ENCODE peak calls at places on chromosome 7, in nine cellular contexts. M is AG10803, L is IMR-90, Z is tibial nerve, T is heart left ventricle, U is retinal pigment epithelial cell, A is kidney epithelial cell, W is brain microvascular endothelial cell, G is colonic mucosa. N is an unnamed sample.

GRCh38 chr7:116836911-116837310 is 25.5 kb upstream of the CAPZA2 start:
- DNase-seq in M (no peak), L (no peak), Z (no peak), T (no peak), U (no peak), A (peak; percentile 9), W (no peak), G (no peak), N (no peak)

GRCh38 chr7:93453264-93453663 is 121.3 kb downstream of the CALCR start:
- DNase-seq in M (peak; percentile 5), L (no peak), Z (no peak), T (no peak), U (no peak), A (no peak), W (no peak), G (no peak), N (no peak)

GRCh38 chr7:151539055-151539714 is 19.5 kb upstream of the RHEB start:
- DNase-seq in M (no peak), L (peak; percentile 16), Z (no peak), T (peak; percentile 45), U (no peak), A (no peak), W (peak; percentile 28), G (no peak), N (no peak)

GRCh38 chr7:13801669-13802068 is 187.8 kb downstream of the ETV1 start:
- DNase-seq in M (no peak), L (peak; percentile 15), Z (no peak), T (no peak), U (no peak), A (no peak), W (no peak), G (no peak), N (no peak)

GRCh38 chr7:135368416-135369186 is 135.0 kb downstream of the STRA8 start:
- DNase-seq in M (no peak), L (no peak), Z (no peak), T (no peak), U (no peak), A (no peak), W (no peak), G (no peak), N (no peak)

GRCh38 chr7:94823952-94824351 is 83.4 kb upstream of the PPP1R9A start:
- DNase-seq in M (peak; percentile 40), L (peak; percentile 1), Z (no peak), T (no peak), U (no peak), A (peak; percentile 52), W (peak; percentile 49), G (no peak), N (no peak)

GRCh38 chr7:54687518-54688212 is 71.3 kb downstream of the SEC61G start:
- DNase-seq in M (no peak), L (no peak), Z (no peak), T (no peak), U (no peak), A (no peak), W (no peak), G (peak; percentile 40), N (no peak)

GRCh38 chr7:151844828-151845200 is 32.1 kb downstream of the PRKAG2 start:
- DNase-seq in M (no peak), L (no peak), Z (no peak), T (no peak), U (no peak), A (no peak), W (no peak), G (no peak), N (no peak)

GRCh38 chr7:98240961-98241673 is 10.9 kb downstream of the TECPR1 start:
- DNase-seq in M (peak; percentile 15), L (peak; percentile 28), Z (no peak), T (peak; percentile 56), U (no peak), A (no peak), W (peak; percentile 47), G (peak; percentile 40), N (no peak)

GRCh38 chr7:42691030-42691639 is 220.7 kb downstream of the C7orf25 start:
- DNase-seq in M (peak; percentile 71), L (peak; percentile 39), Z (no peak), T (no peak), U (peak; percentile 8), A (peak; percentile 19), W (peak; percentile 55), G (peak; percentile 27), N (no peak)

GRCh38 chr7:151232272-151233110 is at the start of gene CHPF2:
- DNase-seq in M (peak; percentile 85), L (peak; percentile 84), Z (peak; percentile 83), T (peak; percentile 96), U (no peak), A (peak; percentile 52), W (peak; percentile 87), G (peak; percentile 95), N (peak; percentile 56)

GRCh38 chr7:151720297-151720696 is 156.6 kb downstream of the PRKAG2 start:
- DNase-seq in M (no peak), L (no peak), Z (no peak), T (no peak), U (no peak), A (no peak), W (no peak), G (no peak), N (no peak)

GRCh38 chr7:75563171-75563570 is 71.1 kb downstream of the SPDYE5 start:
- DNase-seq in M (no peak), L (no peak), Z (no peak), T (no peak), U (no peak), A (no peak), W (no peak), G (no peak), N (no peak)

GRCh38 chr7:1336509-1336908 is 103.8 kb downstream of the UNCX start:
- DNase-seq in M (no peak), L (no peak), Z (no peak), T (no peak), U (no peak), A (no peak), W (no peak), G (no peak), N (no peak)

GRCh38 chr7:157293413-157293788 is 43.4 kb upstream of the DNAJB6 start:
- DNase-seq in M (no peak), L (no peak), Z (no peak), T (no peak), U (no peak), A (no peak), W (no peak), G (no peak), N (no peak)

GRCh38 chr7:95411036-95411435 is 14.9 kb upstream of the PON3 start:
- DNase-seq in M (no peak), L (peak; percentile 7), Z (no peak), T (no peak), U (no peak), A (no peak), W (peak; percentile 12), G (no peak), N (no peak)

GRCh38 chr7:31443457-31443856 is 70.4 kb upstream of the ITPRID1 start:
- DNase-seq in M (peak; percentile 42), L (peak; percentile 45), Z (no peak), T (no peak), U (no peak), A (peak; percentile 18), W (peak; percentile 12), G (no peak), N (no peak)

DNA sequence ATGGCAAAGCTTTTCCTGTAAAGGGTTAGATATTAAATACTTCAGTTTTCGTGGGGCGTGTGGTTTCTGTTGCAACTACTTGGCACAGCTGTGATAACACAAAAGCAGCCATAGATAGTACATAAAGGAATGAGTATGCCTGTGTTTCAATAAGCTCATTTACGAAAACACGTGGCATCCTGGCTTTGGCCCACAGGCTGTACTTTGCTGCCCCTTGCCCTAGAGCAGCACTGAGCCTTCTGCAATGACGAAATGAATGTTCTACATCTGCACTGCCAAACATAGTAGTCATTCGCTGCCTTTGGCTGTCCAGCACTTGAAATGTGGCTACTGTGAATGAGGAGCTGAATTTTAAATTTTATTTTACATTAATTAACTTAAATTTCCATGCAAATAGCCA is 376.2 kb upstream of the TPK1 start:
- DNase-seq in M (no peak), L (no peak), Z (no peak), T (no peak), U (no peak), A (no peak), W (no peak), G (no peak), N (no peak)
- TF ChIP-seq CTCF in M (no peak), L (no peak), Z (no peak), T (no peak), U (no peak), A (no peak), W (no peak), G (no peak), N (no peak)

GRCh38 chr7:26280723-26281122 is 10.9 kb upstream of the SNX10 start:
- DNase-seq in M (no peak), L (no peak), Z (no peak), T (no peak), U (no peak), A (no peak), W (no peak), G (no peak), N (no peak)

GRCh38 chr7:26275213-26275612 is 16.4 kb upstream of the SNX10 start:
- DNase-seq in M (no peak), L (no peak), Z (no peak), T (no peak), U (no peak), A (no peak), W (no peak), G (no peak), N (no peak)

GRCh38 chr7:26280097-26280496 is 11.6 kb upstream of the SNX10 start:
- DNase-seq in M (no peak), L (no peak), Z (no peak), T (no peak), U (no peak), A (no peak), W (no peak), G (no peak), N (no peak)

GRCh38 chr7:26279405-26279804 is 12.3 kb upstream of the SNX10 start:
- DNase-seq in M (peak; percentile 20), L (no peak), Z (no peak), T (no peak), U (no peak), A (no peak), W (no peak), G (no peak), N (no peak)

GRCh38 chr7:26278769-26279168 is 12.9 kb upstream of the SNX10 start:
- DNase-seq in M (no peak), L (no peak), Z (no peak), T (no peak), U (no peak), A (no peak), W (no peak), G (no peak), N (no peak)
- TF ChIP-seq CTCF in M (no peak), L (no peak), Z (peak; percentile 9), T (no peak), U (peak; percentile 47), A (peak; percentile 44), W (peak; percentile 11), G (no peak), N (no peak)

GRCh38 chr7:266851-267840 is 22.8 kb upstream of the FOXL3 start:
- DNase-seq in M (no peak), L (no peak), Z (peak; percentile 9), T (peak; percentile 33), U (no peak), A (no peak), W (no peak), G (peak; percentile 65), N (no peak)
- TF ChIP-seq CTCF in M (peak; percentile 33), L (peak; percentile 29), Z (peak; percentile 12), T (peak; percentile 31), U (peak; percentile 32), A (peak; percentile 26), W (peak; percentile 31), G (peak; percentile 19), N (no peak)

GRCh38 chr7:22853674-22854157 is 31.1 kb upstream of the TOMM7 start:
- DNase-seq in M (peak; percentile 40), L (no peak), Z (peak; percentile 25), T (no peak), U (no peak), A (no peak), W (no peak), G (peak; percentile 30), N (no peak)
- TF ChIP-seq CTCF in M (no peak), L (peak; percentile 54), Z (peak; percentile 99), T (no peak), U (peak; percentile 35), A (peak; percentile 21), W (peak; percentile 33), G (no peak), N (peak; percentile 36)

N was measured in AG04450.